ENCODE peak calls at places on chromosome 16, in ten cellular contexts. M, O, S, J, N, P, F, V, Y and U are unnamed samples.

GRCh38 chr16:68993885-68994284 is 111.6 kb upstream of the HAS3 start:
- DNase-seq in Y (no peak), F (peak), M (no peak), S (no peak), J (no peak), N (no peak), V (no peak), P (no peak), O (no peak), U (no peak)

GRCh38 chr16:4426021-4426684 is 485 bp downstream of the DNAJA3 start:
- DNase-seq in M (peak), P (peak), F (peak), Y (no peak), N (no peak), V (no peak), J (no peak), O (no peak), S (no peak), U (no peak)

GRCh38 chr16:69315486-69316311 is 4.5 kb downstream of the VPS4A start:
- DNase-seq in P (no peak), O (no peak), F (no peak), Y (no peak), S (no peak), V (no peak), M (no peak), J (no peak), N (peak), U (no peak)

GRCh38 chr16:28264656-28265055 is 27.7 kb upstream of the SBK1 start:
- DNase-seq in O (no peak), V (peak), J (no peak), N (no peak), S (no peak), P (no peak), Y (peak), F (peak), M (no peak), U (no peak)

GRCh38 chr16:23476289-23476688 is 23.3 kb upstream of the COG7 start:
- DNase-seq in F (no peak), V (no peak), M (no peak), J (no peak), P (no peak), N (no peak), S (no peak), Y (no peak), O (no peak), U (no peak)

GRCh38 chr16:49278567-49278827 is 3.1 kb downstream of the CBLN1 start:
- DNase-seq in J (no peak), M (no peak), N (no peak), O (no peak), Y (no peak), V (no peak), S (no peak), P (no peak), F (no peak), U (no peak)

GRCh38 chr16:67199011-67199807 is at the start of gene ELMO3:
- DNase-seq in O (peak), V (peak), N (no peak), J (no peak), F (peak), Y (no peak), P (peak), M (no peak), S (peak), U (no peak)

GRCh38 chr16:87241135-87241771 is 75.9 kb downstream of the C16orf95 start:
- DNase-seq in F (no peak), S (no peak), V (no peak), N (no peak), P (no peak), Y (no peak), O (no peak), M (no peak), J (no peak), U (no peak)

GRCh38 chr16:26963109-26963508 is 103.6 kb upstream of the C16orf82 start:
- DNase-seq in J (no peak), F (peak), S (no peak), M (peak), N (no peak), O (peak), P (peak), Y (no peak), V (no peak), U (no peak)

GRCh38 chr16:67547423-67548264 is 14.7 kb upstream of the CTCF start:
- DNase-seq in V (no peak), Y (no peak), O (no peak), P (no peak), S (peak), N (peak), M (peak), F (no peak), J (peak), U (peak)

GRCh38 chr16:10523025-10523424 is 57.4 kb downstream of the EMP2 start:
- DNase-seq in V (no peak), J (no peak), P (no peak), N (no peak), M (no peak), F (no peak), Y (no peak), S (no peak), O (no peak), U (no peak)

GRCh38 chr16:64225696-64226095 is 896.2 kb downstream of the CDH11 start:
- DNase-seq in M (peak), O (no peak), P (no peak), V (no peak), S (no peak), J (no peak), Y (no peak), N (no peak), F (peak), U (no peak)

GRCh38 chr16:5215911-5216310 is 118.3 kb upstream of the EEF2KMT start:
- DNase-seq in N (no peak), J (no peak), S (no peak), Y (no peak), M (no peak), V (no peak), O (peak), P (peak), F (no peak), U (no peak)

GRCh38 chr16:78444-79145 is 570 bp downstream of the MPG start:
- DNase-seq in P (no peak), Y (peak), M (peak), N (no peak), J (peak), F (peak), O (peak), V (no peak), S (no peak), U (no peak)

GRCh38 chr16:7505495-7505894 is 172.8 kb downstream of the RBFOX1 start:
- DNase-seq in N (no peak), F (no peak), Y (no peak), O (no peak), M (no peak), V (no peak), J (no peak), P (no peak), S (no peak), U (no peak)

GRCh38 chr16:3514621-3515020 is 13.8 kb downstream of the CLUAP1 start:
- DNase-seq in N (no peak), M (no peak), S (no peak), O (no peak), Y (no peak), J (no peak), P (no peak), V (no peak), F (peak), U (no peak)

GRCh38 chr16:4261557-4262172 is 11.2 kb downstream of the TFAP4 start:
- DNase-seq in Y (peak), N (no peak), S (no peak), M (peak), O (peak), V (no peak), J (peak), F (peak), P (peak), U (peak)

GRCh38 chr16:58503166-58503862 is 3.4 kb downstream of the NDRG4 start:
- DNase-seq in O (no peak), N (peak), P (no peak), V (no peak), Y (no peak), J (no peak), F (no peak), M (no peak), S (peak), U (no peak)

GRCh38 chr16:4694664-4695451 is 1.5 kb downstream of the NUDT16L1 start:
- DNase-seq in Y (peak), S (peak), P (peak), N (peak), O (no peak), F (peak), V (no peak), M (no peak), J (no peak), U (peak)

GRCh38 chr16:8511464-8511863 is 78.8 kb downstream of the TMEM114 start:
- DNase-seq in P (no peak), M (peak), Y (no peak), F (no peak), O (no peak), S (no peak), N (no peak), J (no peak), V (no peak), U (no peak)

GRCh38 chr16:80509872-80510271 is 30.9 kb upstream of the DYNLRB2 start:
- DNase-seq in S (no peak), J (no peak), P (no peak), O (no peak), V (no peak), Y (no peak), M (no peak), F (no peak), N (no peak), U (no peak)

GRCh38 chr16:51762081-51762995 is 611.3 kb upstream of the SALL1 start:
- DNase-seq in N (peak), S (peak), O (peak), Y (peak), F (peak), M (peak), P (peak), V (peak), J (no peak), U (peak)

GRCh38 chr16:86227801-86228200 is 282.5 kb upstream of the FOXF1 start:
- DNase-seq in Y (no peak), J (no peak), M (no peak), O (no peak), F (peak), N (peak), S (no peak), V (no peak), P (no peak), U (no peak)

GRCh38 chr16:12646490-12647274 is 157.0 kb downstream of the CPPED1 start:
- DNase-seq in N (no peak), O (no peak), P (peak), M (no peak), J (peak), F (peak), S (no peak), Y (no peak), V (no peak), U (no peak)

DNA sequence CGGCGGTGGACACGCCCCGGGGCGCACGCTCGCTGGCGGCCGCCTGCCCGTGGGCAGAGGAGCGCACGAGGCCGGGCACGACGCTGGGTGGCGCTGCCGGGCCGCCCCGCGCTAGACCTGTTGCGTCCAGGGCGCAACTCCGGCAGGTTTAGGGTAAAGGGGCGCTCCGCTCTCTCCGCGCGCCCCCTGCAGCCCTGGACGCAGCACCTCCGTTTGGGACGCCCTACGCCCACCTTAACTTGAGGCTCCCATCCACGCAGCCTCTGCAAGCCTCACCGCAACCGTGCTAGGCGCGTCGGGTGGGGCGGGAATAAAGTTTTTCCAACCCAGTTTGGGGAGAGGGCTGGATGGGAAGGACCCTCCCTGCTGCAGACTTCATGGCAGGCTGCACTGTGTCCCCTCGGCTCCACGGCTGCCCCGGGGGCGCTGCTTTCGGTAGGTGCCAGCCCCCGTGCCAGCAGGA is 299 bp upstream of the SYT17 start:
- DNase-seq in M (peak), P (peak), O (peak), N (peak), F (peak), J (no peak), V (peak), S (peak), Y (peak), U (peak)
- H3K27ac ChIP-seq in M (no peak), P (no peak), O (no peak), N (no peak), F (no peak), J (no peak), V (peak), S (peak), Y (no peak), U (no peak)

DNA sequence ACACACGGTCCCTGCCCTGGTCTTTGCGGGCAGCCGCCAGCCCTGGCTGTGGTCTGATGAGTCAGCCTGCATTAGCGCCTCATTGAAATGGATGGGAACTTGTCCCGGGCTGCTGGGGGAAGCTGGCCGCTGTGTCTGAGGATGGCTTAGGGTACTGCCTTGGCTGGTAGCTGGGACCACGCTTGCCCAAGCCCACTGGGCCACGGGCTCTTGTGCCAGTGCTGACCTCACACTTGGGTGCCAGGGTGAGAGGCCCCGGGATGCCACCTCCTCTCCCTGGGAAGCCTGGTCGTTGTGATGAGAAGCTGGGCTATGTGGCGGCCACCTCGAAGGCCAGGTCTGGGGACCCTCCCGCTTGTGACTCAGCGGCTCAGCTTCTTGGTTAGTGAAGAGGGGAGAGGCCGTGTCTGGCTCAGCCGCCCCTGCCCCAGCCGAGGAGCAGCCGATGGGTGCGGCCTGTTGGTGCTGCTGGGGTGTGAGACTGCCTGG is 10.7 kb downstream of the CACNA1H start:
- DNase-seq in Y (no peak), N (no peak), V (no peak), J (no peak), M (no peak), F (peak), P (no peak), O (no peak), S (no peak), U (no peak)
- H3K27ac ChIP-seq in Y (no peak), N (no peak), V (no peak), J (no peak), M (no peak), F (no peak), P (no peak), O (no peak), S (no peak), U (peak)

GRCh38 chr16:66152841-66153525 is 213.5 kb upstream of the CDH5 start:
- DNase-seq in S (no peak), P (no peak), Y (no peak), J (no peak), O (no peak), V (no peak), M (no peak), N (no peak), F (peak), U (no peak)
- H3K27ac ChIP-seq in S (peak), P (peak), Y (no peak), J (no peak), O (no peak), V (peak), M (no peak), N (no peak), F (no peak), U (no peak)

GRCh38 chr16:17377360-17378324 is 93.1 kb downstream of the XYLT1 start:
- DNase-seq in Y (no peak), N (no peak), O (no peak), J (no peak), S (no peak), F (peak), M (peak), V (no peak), P (no peak), U (peak)
- H3K27ac ChIP-seq in Y (no peak), N (no peak), O (peak), J (no peak), S (no peak), F (no peak), M (peak), V (peak), P (no peak), U (peak)

GRCh38 chr16:50549561-50549915 is 1.3 kb downstream of the NKD1 start:
- DNase-seq in M (no peak), O (no peak), Y (no peak), J (no peak), S (no peak), V (no peak), F (no peak), N (no peak), P (no peak), U (no peak)
- H3K27ac ChIP-seq in M (no peak), O (no peak), Y (no peak), J (no peak), S (peak), V (peak), F (no peak), N (no peak), P (no peak), U (peak)

GRCh38 chr16:57314161-57314785 is 29.8 kb upstream of the PLLP start:
- DNase-seq in P (no peak), Y (no peak), S (no peak), O (no peak), M (no peak), F (no peak), V (no peak), N (no peak), J (no peak), U (no peak)
- H3K27ac ChIP-seq in P (no peak), Y (no peak), S (no peak), O (no peak), M (no peak), F (no peak), V (peak), N (no peak), J (no peak), U (no peak)

GRCh38 chr16:72068930-72069329 is 5.9 kb downstream of the HPR start:
- DNase-seq in J (no peak), V (no peak), M (no peak), P (no peak), Y (no peak), O (no peak), N (no peak), S (no peak), F (no peak), U (no peak)

GRCh38 chr16:72066747-72067146 is 3.7 kb downstream of the HPR start:
- DNase-seq in N (no peak), Y (no peak), V (no peak), F (peak), O (peak), P (peak), J (peak), M (peak), S (no peak), U (no peak)

GRCh38 chr16:72073831-72074230 is 10.8 kb downstream of the HPR start:
- DNase-seq in J (no peak), P (no peak), S (no peak), V (no peak), N (no peak), Y (peak), F (no peak), O (no peak), M (no peak), U (no peak)

GRCh38 chr16:72072514-72073342 is 9.7 kb downstream of the HPR start:
- DNase-seq in Y (no peak), F (peak), V (no peak), N (no peak), M (no peak), J (no peak), O (peak), P (no peak), S (no peak), U (no peak)
- H3K27ac ChIP-seq in Y (no peak), F (no peak), V (peak), N (no peak), M (no peak), J (no peak), O (no peak), P (no peak), S (peak), U (peak)

GRCh38 chr16:29791845-29792797 is 1.6 kb downstream of the KIF22 start:
- DNase-seq in N (no peak), S (no peak), F (no peak), P (no peak), V (no peak), O (no peak), Y (no peak), J (no peak), M (no peak), U (no peak)
- H3K27ac ChIP-seq in N (no peak), S (no peak), F (no peak), P (no peak), V (no peak), O (no peak), Y (no peak), J (peak), M (peak), U (no peak)

GRCh38 chr16:30349695-30350094 is 5.4 kb downstream of the CD2BP2 start:
- DNase-seq in S (no peak), Y (peak), J (no peak), V (no peak), P (no peak), O (no peak), F (no peak), M (peak), N (peak), U (no peak)
- H3K27ac ChIP-seq in S (no peak), Y (no peak), J (no peak), V (no peak), P (no peak), O (peak), F (no peak), M (peak), N (no peak), U (no peak)

DNA sequence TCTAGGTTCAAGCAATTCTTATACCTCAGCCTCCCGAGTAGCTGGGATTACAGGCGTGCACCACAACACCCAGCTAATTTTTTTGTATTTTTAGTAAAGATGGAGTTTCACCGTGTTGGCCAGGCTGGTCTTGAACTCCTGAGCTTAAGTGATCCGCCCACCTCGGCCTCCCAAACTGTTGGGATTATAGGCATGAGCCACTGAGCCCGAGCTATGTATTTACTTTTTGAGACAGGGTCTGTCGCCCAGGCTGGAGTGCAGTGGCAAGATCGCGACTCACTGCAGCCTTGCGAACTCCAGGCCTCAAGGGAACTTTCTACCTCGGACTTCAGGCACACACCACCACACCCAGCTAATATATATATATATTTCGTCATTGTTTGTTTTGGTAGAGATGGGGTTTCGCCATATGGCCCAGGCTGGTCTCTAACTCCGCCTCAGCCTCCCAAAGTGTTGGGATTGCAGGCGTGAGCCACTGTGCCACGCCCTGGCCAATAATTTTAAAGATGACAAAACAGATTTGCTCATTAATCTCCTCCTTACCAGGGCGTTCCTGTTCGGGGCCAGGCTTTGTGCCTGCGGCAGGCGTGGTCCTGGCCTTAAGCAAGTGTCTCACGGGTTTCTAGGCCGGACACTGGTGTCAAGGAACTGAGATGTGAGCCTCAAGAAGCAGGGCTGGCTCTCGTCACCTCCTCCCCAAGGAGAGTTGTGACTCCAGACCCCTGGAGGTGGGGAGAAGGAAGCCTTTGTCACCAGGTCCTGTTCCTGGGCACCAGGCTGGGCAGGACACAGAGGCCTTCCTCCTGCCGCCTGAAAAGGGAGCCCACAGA is 4.3 kb upstream of the NPW start:
- DNase-seq in O (no peak), V (no peak), J (no peak), M (no peak), F (no peak), N (no peak), S (peak), P (no peak), Y (peak), U (no peak)
- H3K27ac ChIP-seq in O (no peak), V (peak), J (no peak), M (no peak), F (no peak), N (peak), S (no peak), P (no peak), Y (no peak), U (no peak)